ENCODE peak calls at places on chromosomes 3 and 15, in nine cellular contexts. Z is lung, C is PC-3, U is suprapubic skin, E is mesendoderm, K is hepatocyte, D is endothelial cell of umbilical vein, B is choroid plexus epithelial cell, O is SK-N-SH. M is an unnamed sample.

GRCh38 chr3:187281191-187281714 is 10.3 kb downstream of the MASP1 start:
- DNase-seq in Z (no peak), C (no peak), U (no peak), E (no peak), K (peak), D (no peak), B (peak), O (no peak), M (no peak)

GRCh38 chr3:120418866-120419490 is 31.8 kb downstream of the FSTL1 start:
- DNase-seq in Z (peak), C (peak), U (no peak), E (peak), K (peak), D (peak), B (peak), O (peak), M (peak)

GRCh38 chr3:153783804-153784203 is 337.4 kb upstream of the ARHGEF26 start:
- DNase-seq in Z (no peak), C (no peak), U (no peak), E (no peak), K (no peak), D (no peak), B (no peak), O (no peak), M (no peak)

GRCh38 chr3:68142331-68142887 is 488.0 kb upstream of the SUCLG2 start:
- DNase-seq in Z (no peak), C (no peak), U (no peak), E (no peak), K (no peak), D (no peak), B (no peak), O (no peak), M (no peak)

GRCh38 chr15:70882361-70882760 is 9.9 kb downstream of the THAP10 start:
- DNase-seq in Z (no peak), C (no peak), U (no peak), E (no peak), K (no peak), D (no peak), B (peak), O (no peak), M (no peak)

GRCh38 chr3:50151728-50152127 is 3.4 kb upstream of the SEMA3F start:
- DNase-seq in Z (no peak), C (no peak), U (no peak), E (no peak), K (no peak), D (no peak), B (no peak), O (no peak), M (no peak)

GRCh38 chr3:151305778-151306157 is 10.9 kb downstream of the GPR87 start:
- DNase-seq in Z (no peak), C (no peak), U (no peak), E (peak), K (no peak), D (no peak), B (no peak), O (no peak), M (no peak)

GRCh38 chr3:52394751-52395502 is 50.0 kb downstream of the SEMA3G start:
- DNase-seq in Z (no peak), C (no peak), U (no peak), E (no peak), K (no peak), D (no peak), B (no peak), O (no peak), M (no peak)

GRCh38 chr3:143486611-143487010 is 361.7 kb downstream of the SLC9A9 start:
- DNase-seq in Z (no peak), C (no peak), U (no peak), E (no peak), K (no peak), D (no peak), B (no peak), O (no peak), M (no peak)

GRCh38 chr15:42695527-42696071 is 41.3 kb downstream of the CDAN1 start:
- DNase-seq in Z (no peak), C (no peak), U (no peak), E (no peak), K (peak), D (no peak), B (no peak), O (no peak), M (no peak)

GRCh38 chr15:69071265-69071664 is 56.8 kb downstream of the NOX5 start:
- DNase-seq in Z (no peak), C (no peak), U (no peak), E (no peak), K (no peak), D (no peak), B (no peak), O (no peak), M (no peak)

GRCh38 chr15:69074011-69074842 is 59.7 kb downstream of the NOX5 start:
- DNase-seq in Z (peak), C (peak), U (no peak), E (peak), K (peak), D (peak), B (peak), O (peak), M (peak)

GRCh38 chr15:69075467-69075866 is 61.0 kb downstream of the NOX5 start:
- DNase-seq in Z (no peak), C (no peak), U (no peak), E (no peak), K (no peak), D (no peak), B (peak), O (no peak), M (peak)

GRCh38 chr15:69078638-69079037 is 64.1 kb downstream of the NOX5 start:
- DNase-seq in Z (no peak), C (no peak), U (no peak), E (no peak), K (no peak), D (no peak), B (no peak), O (no peak), M (no peak)

DNA sequence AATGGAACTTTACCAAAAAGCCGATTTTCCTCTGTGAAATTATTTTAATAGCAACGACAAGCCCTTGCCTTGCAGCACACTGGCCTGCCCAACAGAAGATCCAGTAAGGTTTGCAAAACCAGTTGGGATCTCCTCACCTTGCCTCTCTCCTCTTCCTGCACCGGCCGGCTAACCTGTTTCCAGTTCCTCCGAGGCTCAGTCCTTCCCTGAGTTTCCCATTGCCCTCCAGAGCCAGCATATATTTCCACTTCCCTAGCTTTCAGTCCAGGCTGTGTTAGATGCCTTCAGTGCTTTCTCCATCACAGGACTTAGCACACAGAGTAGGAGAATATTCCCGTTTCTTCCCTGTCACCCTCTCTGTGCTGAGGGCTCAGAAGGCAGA is 60.3 kb downstream of the NOX5 start:
- DNase-seq in Z (no peak), C (peak), U (no peak), E (peak), K (peak), D (peak), B (peak), O (peak), M (peak)
- H3K4me3 ChIP-seq in Z (no peak), C (peak), U (peak), E (no peak), K (peak), D (peak), B (peak), O (peak), M (peak)

DNA sequence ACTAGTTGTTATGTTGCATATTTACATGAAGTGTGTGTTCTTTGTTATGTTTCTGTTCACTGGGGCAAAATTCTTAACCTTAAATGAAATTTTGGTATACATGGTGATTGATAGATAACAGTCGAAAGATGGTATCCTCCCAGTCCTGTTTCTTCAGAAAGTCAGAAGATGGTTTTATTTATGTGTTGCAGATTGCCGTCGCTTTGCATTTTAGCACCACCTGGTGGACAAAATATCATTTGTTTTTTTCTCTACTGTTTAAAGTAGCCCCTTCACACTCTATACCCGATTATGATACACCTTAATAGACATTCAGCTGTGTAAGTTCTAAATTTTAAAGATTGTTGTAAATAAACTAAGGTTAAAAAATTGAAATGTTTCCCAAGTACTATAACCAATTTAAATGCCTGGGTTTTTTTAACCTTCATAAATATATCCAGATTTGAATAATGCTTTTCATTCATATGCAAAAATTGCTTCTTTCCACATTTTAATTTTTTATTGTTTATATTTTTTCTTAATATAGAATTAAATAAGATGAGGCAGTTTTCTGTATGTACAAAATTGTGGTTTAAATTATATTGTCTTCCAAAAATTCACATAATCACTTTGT is 152.2 kb downstream of the ALCAM start:
- DNase-seq in Z (no peak), C (peak), U (no peak), E (peak), K (peak), D (peak), B (peak), O (peak), M (peak)
- H3K4me3 ChIP-seq in Z (no peak), C (no peak), U (no peak), E (no peak), K (no peak), D (no peak), B (no peak), O (peak), M (no peak)

DNA sequence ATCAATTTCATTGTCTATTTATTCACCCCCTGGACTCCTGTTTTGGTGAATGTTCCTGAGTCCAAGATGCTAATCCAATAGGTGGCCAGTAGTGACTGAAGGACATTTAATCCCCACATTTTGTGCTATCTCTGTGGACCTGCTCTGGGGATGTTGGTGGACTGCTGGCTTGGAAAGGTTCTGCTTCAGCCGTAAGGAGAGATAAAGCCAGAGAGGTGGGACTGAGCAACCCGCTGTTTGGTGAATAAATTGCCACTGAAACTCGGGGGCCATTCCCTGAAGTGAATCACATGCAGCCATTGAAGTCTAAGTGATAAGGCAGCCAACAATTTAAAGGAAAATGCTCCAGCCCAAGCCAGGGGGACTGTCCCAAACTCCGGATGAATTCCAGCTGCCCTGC is 1.6 kb upstream of the ABHD6 start:
- DNase-seq in Z (no peak), C (no peak), U (no peak), E (no peak), K (no peak), D (no peak), B (no peak), O (no peak), M (no peak)
- H3K4me3 ChIP-seq in Z (no peak), C (no peak), U (no peak), E (no peak), K (no peak), D (no peak), B (no peak), O (no peak), M (peak)

GRCh38 chr3:97871788-97872187 is 50.0 kb downstream of the CRYBG3 start:
- DNase-seq in Z (no peak), C (no peak), U (no peak), E (no peak), K (no peak), D (no peak), B (peak), O (no peak), M (no peak)
- H3K4me3 ChIP-seq in Z (no peak), C (peak), U (no peak), E (no peak), K (no peak), D (no peak), B (peak), O (peak), M (no peak)

GRCh38 chr3:152308475-152308844 is 39.7 kb downstream of the MBNL1 start:
- DNase-seq in Z (no peak), C (no peak), U (no peak), E (no peak), K (no peak), D (no peak), B (no peak), O (no peak), M (no peak)
- H3K4me3 ChIP-seq in Z (no peak), C (peak), U (no peak), E (no peak), K (no peak), D (no peak), B (no peak), O (no peak), M (no peak)

DNA sequence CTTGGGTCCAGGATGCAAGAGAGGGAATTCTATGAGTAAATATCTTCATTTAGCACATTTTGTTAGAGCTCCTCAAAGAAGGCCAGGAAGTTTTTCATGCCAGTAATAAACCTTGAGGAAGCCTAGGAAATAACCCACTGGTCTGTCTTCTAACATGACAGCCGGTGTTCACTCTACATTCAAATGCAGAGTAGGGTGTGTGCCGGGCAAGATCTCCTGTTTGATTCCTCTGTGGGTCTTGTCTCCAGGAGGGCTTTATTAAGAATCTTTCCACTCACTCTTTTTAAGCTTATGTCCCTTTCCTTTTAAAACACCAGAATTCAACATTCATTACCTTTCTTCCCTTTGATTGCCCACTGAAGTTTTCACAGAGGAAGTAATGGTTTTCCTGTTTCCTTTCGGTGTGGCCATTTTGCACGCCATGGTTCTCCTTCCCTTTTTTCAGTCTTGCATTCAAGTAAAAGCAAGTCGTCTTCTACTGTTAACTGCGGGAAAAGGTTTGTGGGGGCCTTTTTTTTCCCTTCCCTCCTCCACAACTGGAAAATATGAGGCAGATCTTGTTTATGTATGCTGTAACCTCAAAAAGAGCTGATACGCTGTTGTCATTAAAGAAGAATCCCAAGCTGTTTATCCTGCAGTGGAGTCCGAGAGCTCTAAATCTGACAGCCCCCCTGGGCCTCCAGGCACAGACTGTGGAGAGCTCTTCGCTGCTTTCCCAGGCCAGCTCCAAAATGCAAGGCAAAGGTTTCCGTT is 40.6 kb downstream of the FILIP1L start:
- DNase-seq in Z (no peak), C (no peak), U (no peak), E (peak), K (peak), D (no peak), B (peak), O (no peak), M (peak)
- H3K4me3 ChIP-seq in Z (no peak), C (no peak), U (no peak), E (no peak), K (no peak), D (no peak), B (peak), O (no peak), M (no peak)

GRCh38 chr15:51341366-51342248 is at the start of gene GLDN:
- DNase-seq in Z (peak), C (no peak), U (no peak), E (peak), K (peak), D (no peak), B (peak), O (peak), M (no peak)

GRCh38 chr15:51338496-51338895 is at the start of gene CYP19A1:
- DNase-seq in Z (no peak), C (no peak), U (no peak), E (no peak), K (no peak), D (no peak), B (no peak), O (no peak), M (no peak)

GRCh38 chr15:51348688-51349087 is 7.2 kb downstream of the GLDN start:
- DNase-seq in Z (no peak), C (no peak), U (no peak), E (no peak), K (no peak), D (no peak), B (no peak), O (no peak), M (no peak)

GRCh38 chr15:51342249-51342999 is 969 bp downstream of the GLDN start:
- DNase-seq in Z (no peak), C (no peak), U (no peak), E (peak), K (no peak), D (no peak), B (no peak), O (peak), M (no peak)

GRCh38 chr15:51343466-51343865 is 2.0 kb downstream of the GLDN start:
- DNase-seq in Z (no peak), C (no peak), U (no peak), E (no peak), K (no peak), D (no peak), B (no peak), O (no peak), M (no peak)
- H3K4me3 ChIP-seq in Z (no peak), C (no peak), U (no peak), E (no peak), K (no peak), D (no peak), B (no peak), O (no peak), M (no peak)

GRCh38 chr15:40471105-40471777 is 457 bp downstream of the CHST14 start:
- DNase-seq in Z (no peak), C (peak), U (no peak), E (peak), K (peak), D (peak), B (no peak), O (no peak), M (no peak)

GRCh38 chr15:40470423-40471104 is at the start of gene CHST14:
- DNase-seq in Z (peak), C (peak), U (no peak), E (peak), K (peak), D (peak), B (peak), O (peak), M (peak)

GRCh38 chr15:40474581-40474980 is 3.8 kb downstream of the CHST14 start:
- DNase-seq in Z (no peak), C (no peak), U (no peak), E (no peak), K (no peak), D (no peak), B (no peak), O (no peak), M (no peak)

GRCh38 chr15:40471778-40472130 is 970 bp downstream of the CHST14 start:
- DNase-seq in Z (peak), C (peak), U (no peak), E (peak), K (peak), D (no peak), B (peak), O (no peak), M (no peak)

DNA sequence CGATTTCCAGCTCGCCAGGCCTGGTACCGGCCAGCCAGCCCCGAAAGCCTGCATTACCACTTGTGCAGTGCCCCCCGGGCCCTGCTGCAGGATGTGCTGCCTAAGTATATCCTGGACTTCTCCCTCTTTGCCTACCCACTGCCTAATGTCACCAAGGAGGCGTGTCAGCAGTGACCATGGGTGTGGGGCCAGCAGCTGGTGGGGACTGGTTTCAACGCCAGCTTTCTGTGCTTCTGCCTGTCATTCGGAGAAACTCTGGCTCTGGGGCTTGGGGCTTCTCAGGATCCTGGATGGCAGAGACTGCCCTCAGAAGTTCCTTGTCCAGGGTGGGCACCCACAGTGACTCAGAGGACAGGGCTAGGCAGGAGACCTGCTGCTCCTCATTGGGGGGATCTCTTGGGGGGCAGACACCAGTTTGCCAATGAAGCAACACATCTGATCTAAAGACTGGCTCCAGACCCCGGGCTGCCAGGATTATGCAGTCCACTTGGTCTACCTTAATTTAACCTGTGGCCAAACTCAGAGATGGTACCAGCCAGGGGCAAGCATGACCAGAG is 1.5 kb downstream of the CHST14 start:
- DNase-seq in Z (no peak), C (no peak), U (no peak), E (no peak), K (no peak), D (no peak), B (no peak), O (no peak), M (no peak)
- H3K4me3 ChIP-seq in Z (no peak), C (peak), U (peak), E (no peak), K (no peak), D (no peak), B (peak), O (peak), M (no peak)

M was measured in A673.